ENCODE peak calls at places on chromosomes 16 and 17, in nine cellular contexts. N is neural progenitor cell, Q is GM12865, C is fibroblast of pulmonary artery, T is fibroblast of mammary gland, G is astrocyte, X is astrocyte of the cerebellum, Z is mammary epithelial cell, S is HFFc6. Y is an unnamed sample.

GRCh38 chr16:24221219-24221618 is 34.9 kb upstream of the CACNG3 start:
- DNase-seq in N (no peak), Q (no peak), C (no peak), T (no peak), G (no peak), X (no peak), Z (no peak), S (no peak), Y (no peak)

GRCh38 chr17:42984486-42984885 is 4.1 kb downstream of the RUNDC1 start:
- DNase-seq in N (no peak), Q (no peak), C (peak), T (no peak), G (no peak), X (no peak), Z (no peak), S (no peak), Y (no peak)

GRCh38 chr17:70558821-70559220 is 389.5 kb downstream of the KCNJ2 start:
- DNase-seq in N (no peak), Q (no peak), C (no peak), T (no peak), G (peak), X (no peak), Z (no peak), S (no peak), Y (no peak)

GRCh38 chr17:28944862-28945741 is 6.2 kb downstream of the PHF12 start:
- DNase-seq in N (no peak), Q (peak), C (peak), T (peak), G (peak), X (peak), Z (peak), S (peak), Y (no peak)

GRCh38 chr16:15772579-15773293 is 84.1 kb downstream of the MYH11 start:
- DNase-seq in N (no peak), Q (no peak), C (no peak), T (no peak), G (no peak), X (no peak), Z (no peak), S (no peak), Y (no peak)

GRCh38 chr17:82396601-82397435 is 21.3 kb upstream of the HEXD start:
- DNase-seq in N (no peak), Q (no peak), C (peak), T (peak), G (peak), X (peak), Z (no peak), S (peak), Y (no peak)

GRCh38 chr17:40022497-40022896 is 7.3 kb downstream of the CSF3 start:
- DNase-seq in N (no peak), Q (no peak), C (no peak), T (no peak), G (no peak), X (no peak), Z (no peak), S (no peak), Y (no peak)

GRCh38 chr16:79995315-79995714 is 394.8 kb upstream of the MAF start:
- DNase-seq in N (no peak), Q (no peak), C (no peak), T (no peak), G (no peak), X (no peak), Z (no peak), S (no peak), Y (no peak)

GRCh38 chr17:17783825-17784598 is 52.8 kb downstream of the SREBF1 start:
- DNase-seq in N (peak), Q (peak), C (peak), T (peak), G (peak), X (peak), Z (no peak), S (no peak), Y (peak)

GRCh38 chr16:67196881-67197280 is 2.0 kb upstream of the ELMO3 start:
- DNase-seq in N (no peak), Q (no peak), C (no peak), T (no peak), G (no peak), X (no peak), Z (no peak), S (no peak), Y (no peak)

GRCh38 chr16:50372611-50373344 is 4.0 kb upstream of the BRD7 start:
- DNase-seq in N (no peak), Q (no peak), C (no peak), T (peak), G (no peak), X (no peak), Z (peak), S (peak), Y (no peak)

GRCh38 chr17:3954086-3954485 is 10.2 kb downstream of the ATP2A3 start:
- DNase-seq in N (no peak), Q (no peak), C (no peak), T (no peak), G (no peak), X (no peak), Z (no peak), S (no peak), Y (no peak)

GRCh38 chr17:82754297-82755208 is 2.7 kb downstream of the TBCD start:
- DNase-seq in N (peak), Q (no peak), C (no peak), T (peak), G (peak), X (no peak), Z (peak), S (no peak), Y (peak)

GRCh38 chr17:6358131-6358530 is 76.8 kb downstream of the AIPL1 start:
- DNase-seq in N (no peak), Q (no peak), C (no peak), T (no peak), G (no peak), X (no peak), Z (no peak), S (no peak), Y (no peak)

GRCh38 chr17:560379-560935 is 154.2 kb downstream of the VPS53 start:
- DNase-seq in N (no peak), Q (no peak), C (peak), T (peak), G (peak), X (no peak), Z (peak), S (peak), Y (no peak)

GRCh38 chr17:75931062-75931461 is 9.8 kb downstream of the FBF1 start:
- DNase-seq in N (no peak), Q (no peak), C (no peak), T (no peak), G (no peak), X (no peak), Z (no peak), S (no peak), Y (no peak)

GRCh38 chr16:73560497-73560896 is 512.6 kb upstream of the ZFHX3 start:
- DNase-seq in N (no peak), Q (no peak), C (no peak), T (no peak), G (no peak), X (no peak), Z (no peak), S (no peak), Y (no peak)

GRCh38 chr16:3954411-3954921 is 74.0 kb upstream of the CREBBP start:
- DNase-seq in N (no peak), Q (no peak), C (peak), T (no peak), G (no peak), X (no peak), Z (no peak), S (no peak), Y (peak)

GRCh38 chr17:82060001-82060380 is 5.6 kb downstream of the DUS1L start:
- DNase-seq in N (no peak), Q (no peak), C (no peak), T (no peak), G (no peak), X (no peak), Z (no peak), S (no peak), Y (peak)

GRCh38 chr16:11328172-11329079 is 16.8 kb upstream of the RMI2 start:
- DNase-seq in N (peak), Q (peak), C (peak), T (peak), G (peak), X (peak), Z (peak), S (peak), Y (no peak)

GRCh38 chr17:42188749-42189650 is 3.7 kb upstream of the HCRT start:
- DNase-seq in N (no peak), Q (no peak), C (no peak), T (no peak), G (no peak), X (no peak), Z (no peak), S (no peak), Y (no peak)

GRCh38 chr16:27725271-27726010 is 175.5 kb downstream of the KATNIP start:
- DNase-seq in N (no peak), Q (no peak), C (no peak), T (no peak), G (no peak), X (no peak), Z (no peak), S (no peak), Y (no peak)

GRCh38 chr17:80798595-80799552 is 192.8 kb upstream of the CHMP6 start:
- DNase-seq in N (no peak), Q (no peak), C (no peak), T (no peak), G (no peak), X (no peak), Z (no peak), S (no peak), Y (no peak)

GRCh38 chr16:28846080-28846932 is at the start of gene TUFM:
- DNase-seq in N (peak), Q (peak), C (peak), T (peak), G (peak), X (peak), Z (peak), S (peak), Y (peak)

GRCh38 chr16:75333770-75334169 is 82.3 kb upstream of the BCAR1 start:
- DNase-seq in N (no peak), Q (peak), C (no peak), T (no peak), G (peak), X (no peak), Z (no peak), S (no peak), Y (no peak)

GRCh38 chr16:89958068-89958467 is 9.5 kb downstream of the DEF8 start:
- DNase-seq in N (peak), Q (peak), C (peak), T (peak), G (no peak), X (no peak), Z (no peak), S (no peak), Y (no peak)

GRCh38 chr16:83513006-83513755 is 294.6 kb upstream of the HSBP1 start:
- DNase-seq in N (no peak), Q (no peak), C (peak), T (peak), G (peak), X (peak), Z (peak), S (peak), Y (no peak)

GRCh38 chr16:20904507-20905079 is 4.0 kb downstream of the LYRM1 start:
- DNase-seq in N (no peak), Q (peak), C (peak), T (peak), G (peak), X (peak), Z (peak), S (peak), Y (no peak)

GRCh38 chr17:40059729-40060475 is 2.9 kb upstream of the THRA start:
- DNase-seq in N (no peak), Q (no peak), C (no peak), T (no peak), G (no peak), X (no peak), Z (no peak), S (no peak), Y (no peak)

DNA sequence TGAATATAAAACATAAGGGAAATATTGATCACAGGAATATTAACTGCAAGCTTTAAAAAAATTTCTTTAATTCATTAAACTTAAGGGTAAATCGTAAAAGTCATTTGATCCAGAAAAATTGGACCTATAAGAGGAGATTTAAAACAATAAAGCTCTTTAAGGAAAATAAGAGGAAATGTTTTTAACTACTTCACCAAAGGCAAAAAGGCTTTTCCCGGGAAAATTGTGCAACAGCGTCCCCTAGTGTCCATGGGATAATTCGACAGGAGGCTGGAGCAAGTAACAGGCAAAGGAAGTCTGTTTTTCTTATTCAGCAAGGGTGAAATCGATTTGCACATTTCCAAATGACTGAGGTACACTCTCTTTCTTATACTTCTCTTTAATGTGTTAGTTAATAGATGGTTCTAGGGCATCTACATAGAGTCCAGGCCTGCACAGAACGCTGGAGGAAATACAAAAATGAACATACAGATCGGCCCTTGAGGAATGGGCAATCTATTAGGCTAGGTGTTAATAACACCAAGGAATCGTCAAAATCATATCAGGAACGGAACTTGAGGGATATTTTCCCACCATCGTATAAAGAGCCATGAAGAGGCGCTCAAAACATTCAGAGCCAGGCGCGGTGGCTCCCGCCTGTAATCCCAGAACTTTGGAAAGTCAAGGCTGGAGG is 61.4 kb downstream of the ZNF18 start:
- DNase-seq in N (peak), Q (peak), C (peak), T (peak), G (no peak), X (peak), Z (peak), S (peak), Y (no peak)
- TF ChIP-seq CTCF in N (peak), Q (peak), C (peak), T (peak), G (peak), X (peak), Z (peak), S (peak), Y (peak)

GRCh38 chr16:57167537-57167936 is 18.3 kb downstream of the PSME3IP1 start:
- DNase-seq in N (no peak), Q (no peak), C (no peak), T (no peak), G (no peak), X (no peak), Z (no peak), S (no peak), Y (no peak)

GRCh38 chr16:57166951-57167350 is 18.9 kb downstream of the PSME3IP1 start:
- DNase-seq in N (no peak), Q (peak), C (peak), T (peak), G (peak), X (peak), Z (peak), S (no peak), Y (no peak)

GRCh38 chr16:57165923-57166322 is 19.9 kb downstream of the PSME3IP1 start:
- DNase-seq in N (no peak), Q (no peak), C (peak), T (peak), G (peak), X (peak), Z (peak), S (no peak), Y (no peak)

GRCh38 chr16:57169327-57169726 is 16.5 kb downstream of the PSME3IP1 start:
- DNase-seq in N (peak), Q (no peak), C (no peak), T (no peak), G (no peak), X (no peak), Z (no peak), S (no peak), Y (no peak)

GRCh38 chr16:57167951-57168350 is 17.9 kb downstream of the PSME3IP1 start:
- DNase-seq in N (peak), Q (peak), C (peak), T (peak), G (peak), X (peak), Z (peak), S (peak), Y (no peak)
- TF ChIP-seq CTCF in N (peak), Q (peak), C (peak), T (peak), G (peak), X (peak), Z (peak), S (peak), Y (peak)

GRCh38 chr17:65294184-65294719 is 157.1 kb downstream of the RGS9 start:
- DNase-seq in N (peak), Q (peak), C (peak), T (peak), G (peak), X (peak), Z (peak), S (peak), Y (no peak)
- TF ChIP-seq CTCF in N (peak), Q (peak), C (peak), T (peak), G (peak), X (peak), Z (peak), S (peak), Y (peak)

GRCh38 chr16:64900029-64900428 is 221.8 kb downstream of the CDH11 start:
- DNase-seq in N (no peak), Q (no peak), C (no peak), T (no peak), G (no peak), X (no peak), Z (no peak), S (no peak), Y (no peak)
- TF ChIP-seq CTCF in N (no peak), Q (no peak), C (no peak), T (no peak), G (no peak), X (no peak), Z (no peak), S (no peak), Y (no peak)

GRCh38 chr17:79147791-79148506 is 73.3 kb downstream of the ENGASE start:
- DNase-seq in N (no peak), Q (no peak), C (no peak), T (no peak), G (no peak), X (no peak), Z (no peak), S (no peak), Y (no peak)
- TF ChIP-seq CTCF in N (no peak), Q (no peak), C (no peak), T (peak), G (no peak), X (no peak), Z (no peak), S (peak), Y (no peak)

DNA sequence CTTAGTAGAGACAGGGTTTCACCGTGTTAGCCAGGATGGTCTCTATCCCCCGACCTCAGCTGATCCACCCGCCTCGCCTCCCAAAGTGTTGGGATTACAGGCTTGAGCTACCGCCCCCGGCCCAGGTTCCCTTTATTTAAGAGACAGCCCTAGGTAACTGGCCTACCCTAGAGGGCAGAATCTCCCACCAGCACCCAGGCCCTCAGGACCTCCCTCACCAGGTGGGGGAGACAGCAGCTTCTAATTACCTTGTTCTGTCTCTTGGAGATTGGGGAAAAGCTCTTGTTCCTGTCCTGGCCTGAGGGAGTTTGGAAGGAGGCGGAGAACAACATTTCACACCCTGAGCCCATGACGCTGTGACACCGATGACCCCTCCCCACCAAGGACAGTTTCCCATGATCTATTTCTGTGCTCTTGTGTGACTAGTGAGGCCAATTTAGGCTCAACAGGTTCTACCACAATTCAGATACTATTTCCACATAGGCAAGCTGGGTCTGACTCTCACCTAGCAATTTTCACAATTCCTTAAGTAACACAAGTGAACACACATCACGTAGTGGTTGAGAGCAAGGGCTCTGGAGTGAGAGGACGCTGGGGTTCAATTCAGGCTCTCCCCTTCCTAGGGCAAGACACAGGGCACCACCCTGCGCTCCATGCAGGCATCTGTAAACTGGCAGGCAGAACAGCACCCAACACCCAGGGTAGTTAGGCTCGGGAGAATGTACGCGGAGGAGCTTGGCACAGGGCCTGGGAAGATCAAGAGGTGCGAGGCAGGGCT is 20.4 kb downstream of the HDAC5 start:
- DNase-seq in N (no peak), Q (no peak), C (no peak), T (no peak), G (no peak), X (no peak), Z (no peak), S (no peak), Y (no peak)
- TF ChIP-seq CTCF in N (no peak), Q (no peak), C (no peak), T (no peak), G (no peak), X (no peak), Z (no peak), S (no peak), Y (no peak)

DNA sequence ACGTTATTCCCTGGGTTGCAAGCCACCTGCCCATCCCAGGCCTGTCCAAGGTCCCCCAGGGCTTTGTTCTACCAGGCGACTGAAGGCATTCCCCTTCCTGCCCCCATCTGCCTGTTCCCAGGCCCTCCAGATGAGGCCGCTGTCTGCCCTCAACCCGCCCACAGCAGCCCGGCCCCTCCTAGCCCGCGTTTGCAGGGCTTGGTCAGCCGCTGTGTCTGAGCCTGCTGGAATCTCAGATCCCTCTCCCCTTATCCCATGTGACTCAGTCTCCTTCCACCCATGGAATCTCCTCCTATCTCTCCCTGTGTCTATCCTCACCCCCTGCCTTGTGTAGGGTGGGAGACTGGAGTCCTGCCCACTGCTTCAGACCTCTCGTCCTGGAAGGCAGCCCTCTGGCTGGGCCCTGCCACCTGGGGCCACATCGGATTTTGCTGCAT is 186.0 kb upstream of the TNRC6C start:
- DNase-seq in N (peak), Q (peak), C (peak), T (peak), G (peak), X (peak), Z (no peak), S (no peak), Y (no peak)
- TF ChIP-seq CTCF in N (peak), Q (peak), C (peak), T (peak), G (peak), X (peak), Z (peak), S (peak), Y (peak)

GRCh38 chr17:57672205-57672632 is 72.9 kb downstream of the CCDC182 start:
- DNase-seq in N (no peak), Q (no peak), C (peak), T (peak), G (peak), X (peak), Z (peak), S (peak), Y (no peak)
- TF ChIP-seq CTCF in N (no peak), Q (no peak), C (no peak), T (no peak), G (no peak), X (no peak), Z (no peak), S (peak), Y (peak)